ENCODE peak calls at places on chromosomes 2 and 18, in ten cellular contexts. Z is body of pancreas, D is fibroblast of lung, H is neuronal stem cell, W is cardiac muscle cell, X is SK-N-SH, Q is mammary epithelial cell, T is Peyer's patch, L is tibial nerve, V is SJCRH30. O is an unnamed sample. For H3K4me1, the result is how much of the 10 kb centered on the place peaks cover.

GRCh38 chr2:38856165-38856564 is 19.6 kb downstream of the DHX57 start:
- DNase-seq in Z (no peak), D (peak), H (no peak), W (peak), X (no peak), Q (peak), T (no peak), L (no peak), V (no peak), O (no peak)

GRCh38 chr2:56460508-56460907 is 276.7 kb downstream of the CCDC85A start:
- DNase-seq in Z (no peak), D (no peak), H (no peak), W (no peak), X (no peak), Q (no peak), T (no peak), L (no peak), V (no peak), O (no peak)

GRCh38 chr18:75161629-75162028 is 47.3 kb downstream of the PTGR3 start:
- DNase-seq in Z (peak), D (no peak), H (no peak), W (peak), X (no peak), Q (no peak), T (no peak), L (no peak), V (no peak), O (peak)

GRCh38 chr2:215357660-215358059 is 45.8 kb downstream of the ATIC start:
- DNase-seq in Z (no peak), D (peak), H (no peak), W (peak), X (no peak), Q (no peak), T (no peak), L (no peak), V (no peak), O (no peak)

GRCh38 chr2:36351291-36352023 is 4.1 kb upstream of the CRIM1 start:
- DNase-seq in Z (no peak), D (no peak), H (no peak), W (no peak), X (no peak), Q (no peak), T (no peak), L (no peak), V (no peak), O (no peak)

GRCh38 chr18:46416706-46417638 is 240.0 kb downstream of the LOXHD1 start:
- DNase-seq in Z (no peak), D (no peak), H (no peak), W (no peak), X (no peak), Q (no peak), T (no peak), L (no peak), V (peak), O (no peak)

GRCh38 chr2:21362101-21362500 is 238.3 kb downstream of the TDRD15 start:
- DNase-seq in Z (no peak), D (no peak), H (no peak), W (no peak), X (no peak), Q (peak), T (no peak), L (no peak), V (no peak), O (no peak)

GRCh38 chr2:16656784-16657391 is 8.7 kb downstream of the CYRIA start:
- DNase-seq in Z (no peak), D (no peak), H (no peak), W (no peak), X (no peak), Q (no peak), T (no peak), L (no peak), V (no peak), O (no peak)

GRCh38 chr2:239227661-239228371 is 173.0 kb downstream of the HDAC4 start:
- DNase-seq in Z (peak), D (no peak), H (no peak), W (peak), X (peak), Q (no peak), T (no peak), L (no peak), V (peak), O (peak)

GRCh38 chr2:23480991-23481797 is 96.2 kb downstream of the KLHL29 start:
- DNase-seq in Z (peak), D (peak), H (no peak), W (peak), X (no peak), Q (peak), T (peak), L (no peak), V (peak), O (peak)

GRCh38 chr2:204669386-204669785 is 124.1 kb downstream of the PARD3B start:
- DNase-seq in Z (no peak), D (no peak), H (no peak), W (no peak), X (no peak), Q (no peak), T (no peak), L (no peak), V (no peak), O (no peak)
- H3K4me1 ChIP-seq in Z (under half), D (under half), H (under half), W (under half), X (under half), Q (under half), T (under half), L (under half), V (under half), O (under half)

GRCh38 chr18:36602620-36603019 is 226.2 kb downstream of the TPGS2 start:
- DNase-seq in Z (no peak), D (no peak), H (no peak), W (no peak), X (no peak), Q (no peak), T (no peak), L (no peak), V (no peak), O (no peak)
- H3K4me1 ChIP-seq in Z (under half), D (under half), H (under half), W (under half), X (under half), Q (under half), T (under half), L (under half), V (under half), O (under half)

DNA sequence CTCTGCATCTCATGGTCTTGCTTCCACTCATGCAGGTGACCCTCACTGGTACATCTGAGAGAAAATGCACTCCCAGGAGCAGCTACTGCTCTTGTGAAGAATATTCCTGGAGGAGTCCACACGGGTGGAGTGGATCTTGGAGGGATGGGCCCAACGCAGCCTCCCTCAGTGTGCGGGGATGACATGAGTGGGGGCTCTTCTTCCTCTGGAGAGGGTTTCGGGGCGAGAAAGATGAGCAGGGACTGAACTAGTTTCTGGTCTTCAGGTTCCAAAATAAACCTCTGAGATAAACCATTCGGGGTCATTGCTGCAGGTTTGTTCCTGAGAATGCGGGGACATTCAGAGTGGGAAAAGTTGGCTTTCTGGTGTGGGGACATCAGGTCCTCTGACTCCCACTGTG is 39.1 kb downstream of the COPS8 start:
- DNase-seq in Z (no peak), D (no peak), H (no peak), W (no peak), X (no peak), Q (no peak), T (no peak), L (no peak), V (no peak), O (no peak)
- H3K4me1 ChIP-seq in Z (under half), D (under half), H (under half), W (under half), X (under half), Q (under half), T (under half), L (under half), V (under half), O (under half)

DNA sequence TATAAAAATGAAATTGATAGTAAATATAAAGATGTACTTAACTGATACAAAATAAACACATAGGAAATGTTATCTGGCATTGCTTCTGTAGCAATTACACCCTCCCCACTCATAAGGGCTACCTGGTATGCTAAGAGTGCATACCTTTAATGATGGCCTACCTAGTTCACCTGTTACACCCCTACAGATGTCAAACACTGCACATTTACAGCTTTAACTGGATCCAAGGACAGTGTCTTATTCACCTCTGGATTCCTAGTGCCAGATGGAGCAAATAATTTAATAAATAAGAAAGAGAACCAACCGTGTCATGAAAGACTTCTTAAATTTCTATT is 15.3 kb upstream of the SEC11C start:
- DNase-seq in Z (no peak), D (no peak), H (no peak), W (no peak), X (no peak), Q (no peak), T (no peak), L (no peak), V (no peak), O (no peak)
- H3K4me1 ChIP-seq in Z (under half), D (under half), H (under half), W (under half), X (under half), Q (under half), T (under half), L (under half), V (under half), O (under half)

GRCh38 chr2:170381678-170382077 is 203.7 kb downstream of the MYO3B start:
- DNase-seq in Z (no peak), D (no peak), H (no peak), W (no peak), X (no peak), Q (no peak), T (no peak), L (no peak), V (no peak), O (no peak)

GRCh38 chr2:170380267-170380666 is 202.3 kb downstream of the MYO3B start:
- DNase-seq in Z (no peak), D (no peak), H (no peak), W (no peak), X (no peak), Q (no peak), T (no peak), L (no peak), V (no peak), O (no peak)

GRCh38 chr2:170375192-170375591 is 197.2 kb downstream of the MYO3B start:
- DNase-seq in Z (no peak), D (no peak), H (no peak), W (no peak), X (no peak), Q (peak), T (no peak), L (no peak), V (no peak), O (no peak)

GRCh38 chr2:170377469-170378207 is 199.7 kb downstream of the MYO3B start:
- DNase-seq in Z (no peak), D (peak), H (no peak), W (no peak), X (no peak), Q (no peak), T (no peak), L (no peak), V (no peak), O (no peak)
- H3K4me1 ChIP-seq in Z (under half), D (under half), H (under half), W (under half), X (under half), Q (under half), T (under half), L (under half), V (under half), O (under half)

GRCh38 chr2:226890286-226890685 is 54.4 kb downstream of the RHBDD1 start:
- DNase-seq in Z (no peak), D (no peak), H (no peak), W (no peak), X (no peak), Q (no peak), T (no peak), L (no peak), V (no peak), O (no peak)

GRCh38 chr2:226891780-226892590 is 56.1 kb downstream of the RHBDD1 start:
- DNase-seq in Z (no peak), D (peak), H (no peak), W (peak), X (no peak), Q (peak), T (no peak), L (no peak), V (no peak), O (no peak)

GRCh38 chr2:226893206-226893605 is 57.4 kb downstream of the RHBDD1 start:
- DNase-seq in Z (no peak), D (peak), H (no peak), W (no peak), X (no peak), Q (no peak), T (no peak), L (no peak), V (no peak), O (no peak)

GRCh38 chr2:226894752-226895151 is 58.9 kb downstream of the RHBDD1 start:
- DNase-seq in Z (no peak), D (no peak), H (no peak), W (no peak), X (no peak), Q (no peak), T (no peak), L (no peak), V (no peak), O (no peak)

GRCh38 chr2:226892729-226893128 is 56.9 kb downstream of the RHBDD1 start:
- DNase-seq in Z (no peak), D (peak), H (no peak), W (peak), X (no peak), Q (no peak), T (no peak), L (no peak), V (no peak), O (no peak)
- H3K4me1 ChIP-seq in Z (under half), D (under half), H (under half), W (under half), X (under half), Q (under half), T (under half), L (under half), V (under half), O (under half)

GRCh38 chr2:150482667-150483260 is 4.7 kb downstream of the RND3 start:
- DNase-seq in Z (no peak), D (peak), H (no peak), W (no peak), X (no peak), Q (no peak), T (no peak), L (no peak), V (no peak), O (peak)

GRCh38 chr2:150484461-150484931 is 3.0 kb downstream of the RND3 start:
- DNase-seq in Z (peak), D (peak), H (no peak), W (peak), X (peak), Q (peak), T (no peak), L (no peak), V (no peak), O (no peak)

GRCh38 chr2:150485114-150485870 is 2.2 kb downstream of the RND3 start:
- DNase-seq in Z (peak), D (peak), H (peak), W (peak), X (peak), Q (peak), T (peak), L (peak), V (peak), O (peak)

GRCh38 chr2:150483532-150483931 is 3.9 kb downstream of the RND3 start:
- DNase-seq in Z (no peak), D (peak), H (no peak), W (no peak), X (no peak), Q (no peak), T (no peak), L (no peak), V (no peak), O (peak)

GRCh38 chr2:150484006-150484405 is 3.5 kb downstream of the RND3 start:
- DNase-seq in Z (no peak), D (no peak), H (no peak), W (no peak), X (no peak), Q (peak), T (no peak), L (no peak), V (no peak), O (no peak)
- H3K4me1 ChIP-seq in Z (under half), D (under half), H (under half), W (under half), X (under half), Q (under half), T (half or more), L (under half), V (under half), O (half or more)

GRCh38 chr18:48942086-48942485 is 8.7 kb downstream of the SMAD7 start:
- DNase-seq in Z (no peak), D (no peak), H (no peak), W (no peak), X (no peak), Q (no peak), T (no peak), L (no peak), V (no peak), O (no peak)
- H3K4me1 ChIP-seq in Z (half or more), D (half or more), H (under half), W (half or more), X (half or more), Q (half or more), T (half or more), L (half or more), V (under half), O (half or more)

O was measured in SJSA1.